ENCODE peak calls at places on chromosomes 13 and 19, in nine cellular contexts. Q is neural progenitor cell, B is body of pancreas, J is H1, N is fibroblast of pulmonary artery, V is astrocyte of the cerebellum, T is astrocyte of the spinal cord, I is sigmoid colon, Y is hepatocyte. S is an unnamed sample.

GRCh38 chr19:54114340-54114826 is 1.1 kb downstream of the TFPT start:
- DNase-seq in Q (peak; percentile 29), B (peak; percentile 21), J (peak; percentile 49), N (peak; percentile 42), V (no peak), T (peak; percentile 20), I (no peak), Y (peak; percentile 45), S (no peak)

GRCh38 chr19:46447006-46447405 is 18.3 kb upstream of the PNMA8C start:
- DNase-seq in Q (no peak), B (no peak), J (no peak), N (no peak), V (no peak), T (no peak), I (no peak), Y (no peak), S (no peak)

GRCh38 chr13:77429320-77430142 is 102.6 kb upstream of the MYCBP2 start:
- DNase-seq in Q (no peak), B (no peak), J (no peak), N (no peak), V (peak; percentile 77), T (peak; percentile 68), I (no peak), Y (no peak), S (no peak)

GRCh38 chr19:58328999-58329398 is 2.2 kb downstream of the ZSCAN22 start:
- DNase-seq in Q (peak; percentile 84), B (no peak), J (peak; percentile 78), N (no peak), V (no peak), T (no peak), I (no peak), Y (no peak), S (no peak)

GRCh38 chr13:32587774-32588165 is 1.5 kb downstream of the PDS5B start:
- DNase-seq in Q (no peak), B (no peak), J (no peak), N (peak; percentile 30), V (no peak), T (peak; percentile 48), I (no peak), Y (no peak), S (no peak)

GRCh38 chr19:15449620-15450527 is at the start of gene WIZ:
- DNase-seq in Q (peak; percentile 92), B (peak; percentile 85), J (peak; percentile 85), N (peak; percentile 68), V (no peak), T (peak; percentile 74), I (peak; percentile 95), Y (peak; percentile 91), S (peak; percentile 3)

GRCh38 chr19:45160870-45161714 is at the start of gene NKPD1:
- DNase-seq in Q (no peak), B (peak; percentile 80), J (no peak), N (no peak), V (no peak), T (no peak), I (no peak), Y (peak; percentile 76), S (no peak)

GRCh38 chr13:40017662-40018262 is 362.3 kb downstream of the COG6 start:
- DNase-seq in Q (peak; percentile 20), B (no peak), J (no peak), N (no peak), V (no peak), T (no peak), I (no peak), Y (no peak), S (no peak)

DNA sequence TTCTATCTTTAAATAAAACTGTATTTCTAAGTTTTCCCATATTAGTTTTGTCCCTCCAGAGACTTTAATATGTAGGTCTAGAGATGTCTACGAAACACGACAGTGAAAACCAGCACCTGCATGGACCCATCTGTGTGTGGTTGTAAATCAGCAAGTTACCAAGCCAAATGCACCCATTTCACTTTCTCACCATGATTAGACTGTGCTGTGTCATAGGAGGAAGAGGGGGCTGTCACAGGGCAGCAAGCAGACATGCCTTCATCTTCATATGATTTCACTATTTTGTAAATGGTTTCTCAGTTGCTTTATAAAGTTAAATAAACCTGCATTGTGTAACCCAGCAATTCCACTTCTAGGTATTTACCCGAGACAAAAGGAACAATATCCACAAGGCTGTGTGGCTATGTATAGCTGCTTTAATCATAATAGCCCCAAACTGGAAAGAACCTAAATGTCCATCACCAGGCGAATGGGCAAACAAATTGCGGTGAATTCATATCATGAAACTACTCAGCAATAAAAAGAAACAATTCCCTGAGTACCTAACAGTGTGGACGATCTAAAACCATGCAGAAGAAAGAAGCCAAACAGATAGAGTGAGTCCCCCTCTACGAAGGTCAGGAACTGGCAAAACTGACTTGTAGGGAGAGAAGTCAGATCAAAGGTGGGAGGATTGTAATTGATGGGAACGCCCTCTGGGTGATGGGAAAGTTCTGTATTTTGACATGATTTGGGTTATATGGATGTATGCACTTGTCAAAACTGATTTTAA is 185.5 kb downstream of the COL4A1 start:
- DNase-seq in Q (no peak), B (no peak), J (peak; percentile 7), N (no peak), V (no peak), T (no peak), I (no peak), Y (no peak), S (no peak)
- TF ChIP-seq CTCF in Q (no peak), B (no peak), J (no peak), N (no peak), V (no peak), T (no peak), I (no peak), Y (no peak), S (no peak)

GRCh38 chr19:35870798-35871197 is 2.4 kb downstream of the APLP1 start:
- DNase-seq in Q (no peak), B (no peak), J (peak; percentile 67), N (no peak), V (no peak), T (no peak), I (no peak), Y (no peak), S (no peak)

GRCh38 chr19:35868172-35868822 is at the start of gene APLP1:
- DNase-seq in Q (peak; percentile 92), B (peak; percentile 93), J (peak; percentile 84), N (peak; percentile 27), V (no peak), T (no peak), I (peak; percentile 79), Y (peak; percentile 85), S (no peak)

GRCh38 chr19:35871611-35872010 is 3.2 kb downstream of the APLP1 start:
- DNase-seq in Q (no peak), B (no peak), J (no peak), N (no peak), V (no peak), T (no peak), I (no peak), Y (no peak), S (no peak)

GRCh38 chr19:35868823-35869326 is 501 bp downstream of the APLP1 start:
- DNase-seq in Q (no peak), B (no peak), J (no peak), N (no peak), V (no peak), T (no peak), I (no peak), Y (no peak), S (no peak)

GRCh38 chr19:35869327-35870123 is 1.2 kb downstream of the APLP1 start:
- DNase-seq in Q (peak; percentile 99), B (peak; percentile 94), J (peak; percentile 94), N (peak; percentile 60), V (peak; percentile 16), T (peak; percentile 72), I (no peak), Y (peak; percentile 92), S (no peak)
- H3K4me3 ChIP-seq in Q (peak overlapping the region; percentile 74), B (no peak overlapping the region), J (peak overlapping the region; percentile 43), N (no peak overlapping the region), V (peak overlapping the region; percentile 40), T (peak overlapping the region; percentile 7), I (peak overlapping the region; percentile 56), Y (peak overlapping the region; percentile 45), S (peak overlapping the region; percentile 45)

GRCh38 chr19:10271543-10272086 is 695 bp downstream of the ICAM1 start:
- DNase-seq in Q (no peak), B (no peak), J (no peak), N (peak; percentile 46), V (no peak), T (no peak), I (no peak), Y (no peak), S (no peak)

GRCh38 chr19:10268077-10268476 is 2.8 kb upstream of the ICAM1 start:
- DNase-seq in Q (no peak), B (no peak), J (no peak), N (no peak), V (no peak), T (no peak), I (no peak), Y (no peak), S (no peak)

GRCh38 chr19:10270180-10270615 is 722 bp upstream of the ICAM1 start:
- DNase-seq in Q (peak; percentile 20), B (peak; percentile 47), J (peak; percentile 57), N (peak; percentile 53), V (no peak), T (no peak), I (peak; percentile 83), Y (no peak), S (no peak)

GRCh38 chr19:10269333-10270179 is 1.4 kb upstream of the ICAM1 start:
- DNase-seq in Q (peak; percentile 87), B (peak; percentile 81), J (peak; percentile 99), N (peak; percentile 87), V (peak; percentile 28), T (peak; percentile 74), I (peak; percentile 89), Y (peak; percentile 89), S (no peak)

DNA sequence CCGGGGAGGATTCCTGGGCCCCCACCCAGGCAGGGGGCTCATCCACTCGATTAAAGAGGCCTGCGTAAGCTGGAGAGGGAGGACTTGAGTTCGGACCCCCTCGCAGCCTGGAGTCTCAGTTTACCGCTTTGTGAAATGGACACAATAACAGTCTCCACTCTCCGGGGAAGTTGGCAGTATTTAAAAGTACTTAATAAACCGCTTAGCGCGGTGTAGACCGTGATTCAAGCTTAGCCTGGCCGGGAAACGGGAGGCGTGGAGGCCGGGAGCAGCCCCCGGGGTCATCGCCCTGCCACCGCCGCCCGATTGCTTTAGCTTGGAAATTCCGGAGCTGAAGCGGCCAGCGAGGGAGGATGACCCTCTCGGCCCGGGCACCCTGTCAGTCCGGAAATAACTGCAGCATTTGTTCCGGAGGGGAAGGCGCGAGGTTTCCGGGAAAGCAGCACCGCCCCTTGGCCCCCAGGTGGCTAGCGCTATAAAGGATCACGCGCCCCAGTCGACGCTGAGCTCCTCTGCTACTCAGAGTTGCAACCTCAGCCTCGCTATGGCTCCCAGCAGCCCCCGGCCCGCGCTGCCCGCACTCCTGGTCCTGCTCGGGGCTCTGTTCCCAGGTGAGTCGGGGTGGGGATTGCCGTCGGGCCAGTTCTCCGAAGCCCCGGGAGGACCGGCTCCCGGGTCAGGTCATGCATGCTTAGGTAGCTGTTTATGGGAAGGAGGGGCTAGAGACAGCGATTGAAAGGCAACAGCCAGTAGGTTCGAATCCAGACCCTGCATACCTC is at the start of gene ICAM1:
- DNase-seq in Q (peak; percentile 71), B (peak; percentile 66), J (peak; percentile 87), N (peak; percentile 95), V (no peak), T (peak; percentile 25), I (peak; percentile 93), Y (peak; percentile 84), S (no peak)
- TF ChIP-seq CTCF in Q (no peak), B (no peak), J (peak; percentile 11), N (no peak), V (no peak), T (no peak), I (no peak), Y (no peak), S (no peak)

DNA sequence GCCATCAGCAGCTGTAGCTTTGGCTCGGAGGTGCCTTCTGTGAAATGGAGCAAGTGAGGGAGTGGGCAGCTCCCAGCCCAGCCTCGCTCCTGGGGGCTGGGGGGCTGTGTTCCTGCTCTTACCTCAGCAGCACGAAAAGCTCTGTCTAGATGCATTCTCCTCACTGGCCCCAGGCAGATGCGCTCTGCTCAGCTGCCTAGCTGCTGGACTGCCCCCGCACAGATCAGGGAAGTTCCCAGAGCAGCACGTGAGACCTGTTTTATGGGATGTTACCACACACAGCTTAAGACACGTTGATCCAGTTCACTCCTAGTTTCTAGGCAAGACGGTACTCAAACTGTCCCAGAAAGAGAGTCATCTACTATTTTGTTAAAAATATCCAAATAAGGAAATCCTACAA is 13.6 kb downstream of the LCP1 start:
- DNase-seq in Q (no peak), B (no peak), J (no peak), N (peak; percentile 43), V (no peak), T (no peak), I (no peak), Y (peak; percentile 75), S (no peak)
- H3K4me3 ChIP-seq in Q (no peak overlapping the region), B (no peak overlapping the region), J (no peak overlapping the region), N (no peak overlapping the region), V (no peak overlapping the region), T (no peak overlapping the region), I (no peak overlapping the region), Y (no peak overlapping the region), S (no peak overlapping the region)

S was measured in AG04450.